ENCODE peak calls at places on chromosomes 7 and 10, in four cellular contexts. Q, M, O and Y are unnamed samples.

GRCh38 chr10:3222068-3222467 is 49.5 kb upstream of the PITRM1 start:
- DNase-seq in M (no peak), O (no peak), Q (no peak), Y (no peak)

GRCh38 chr7:94509879-94510581 is 421 bp downstream of the CASD1 start:
- DNase-seq in O (peak; percentile 82), Q (peak; percentile 77), M (peak; percentile 57), Y (no peak)

GRCh38 chr10:31149835-31150512 is 118.3 kb upstream of the ZNF438 start:
- DNase-seq in M (no peak), Q (no peak), O (no peak), Y (no peak)

GRCh38 chr7:17907014-17907413 is 33.3 kb downstream of the SNX13 start:
- DNase-seq in M (no peak), Q (no peak), O (no peak), Y (no peak)

GRCh38 chr10:63005246-63005645 is 127.9 kb upstream of the NRBF2 start:
- DNase-seq in M (no peak), Q (no peak), O (no peak), Y (no peak)

GRCh38 chr10:19347592-19347991 is 299.0 kb downstream of the MALRD1 start:
- DNase-seq in Q (no peak), M (no peak), O (no peak), Y (no peak)

GRCh38 chr7:122136033-122136432 is 8.0 kb downstream of the AASS start:
- DNase-seq in Q (no peak), M (no peak), O (no peak), Y (no peak)

GRCh38 chr10:683448-684071 is 5.9 kb downstream of the DIP2C start:
- DNase-seq in Q (peak; percentile 91), M (peak; percentile 73), O (no peak), Y (peak; percentile 90)

GRCh38 chr7:98559958-98560357 is 57.1 kb upstream of the NPTX2 start:
- DNase-seq in Q (no peak), M (no peak), O (peak; percentile 69), Y (no peak)

GRCh38 chr7:919114-919442 is 35.4 kb downstream of the ADAP1 start:
- DNase-seq in Q (peak; percentile 58), O (no peak), M (peak; percentile 11), Y (no peak)

GRCh38 chr10:43315535-43316245 is 48.8 kb upstream of the RASGEF1A start:
- DNase-seq in M (no peak), O (no peak), Q (no peak), Y (no peak)

GRCh38 chr7:151837285-151838042 is 39.5 kb downstream of the PRKAG2 start:
- DNase-seq in O (no peak), M (no peak), Q (no peak), Y (no peak)

GRCh38 chr10:34319197-34319846 is 495.8 kb downstream of the PARD3 start:
- DNase-seq in Q (no peak), M (no peak), O (peak; percentile 21), Y (no peak)

GRCh38 chr7:84196007-84196551 is 1.5 kb upstream of the SEMA3A start:
- DNase-seq in O (no peak), M (no peak), Q (no peak), Y (no peak)

GRCh38 chr7:30846378-30846777 is 65.3 kb upstream of the AQP1 start:
- DNase-seq in Q (no peak), M (no peak), O (no peak), Y (no peak)

GRCh38 chr7:35801392-35802101 is 690 bp downstream of the SEPTIN7 start:
- DNase-seq in O (peak; percentile 74), Q (peak; percentile 86), M (peak; percentile 66), Y (no peak)

GRCh38 chr7:103985565-103986126 is 3.8 kb downstream of the RELN start:
- DNase-seq in O (no peak), M (no peak), Q (no peak), Y (no peak)

GRCh38 chr10:103102195-103102594 is 90.9 kb downstream of the NT5C2 start:
- DNase-seq in O (no peak), Q (no peak), M (no peak), Y (no peak)

GRCh38 chr10:128049226-128050010 is 76.8 kb downstream of the MKI67 start:
- DNase-seq in M (no peak), Q (peak; percentile 53), O (no peak), Y (no peak)

DNA sequence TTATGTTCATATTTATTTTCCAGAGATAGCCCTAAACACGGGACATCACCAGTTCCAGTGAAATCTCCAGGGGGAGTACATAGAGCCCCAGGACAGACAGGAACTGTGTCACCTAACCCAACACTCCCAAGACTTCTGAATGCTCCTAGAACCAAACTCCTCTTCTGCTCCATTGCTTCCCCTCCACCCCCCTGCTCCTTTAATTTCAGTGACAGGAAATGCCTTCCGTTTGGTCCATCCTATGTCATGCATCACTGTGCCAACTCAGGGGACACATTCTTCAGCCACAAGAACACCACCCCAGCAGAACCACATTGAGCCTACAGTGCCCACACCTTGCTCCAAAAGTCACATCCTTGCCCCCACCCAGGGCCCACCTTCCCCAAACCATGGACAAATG is 100.6 kb downstream of the KCNMA1 start:
- DNase-seq in Q (no peak), O (no peak), M (no peak), Y (no peak)
- H3K4me1 ChIP-seq in Q (peaks cover 65% of the 10 kb centered on the region), O (no peaks in the 10 kb centered on the region), M (peaks cover 3% of the 10 kb centered on the region), Y (peaks cover 14% of the 10 kb centered on the region)

DNA sequence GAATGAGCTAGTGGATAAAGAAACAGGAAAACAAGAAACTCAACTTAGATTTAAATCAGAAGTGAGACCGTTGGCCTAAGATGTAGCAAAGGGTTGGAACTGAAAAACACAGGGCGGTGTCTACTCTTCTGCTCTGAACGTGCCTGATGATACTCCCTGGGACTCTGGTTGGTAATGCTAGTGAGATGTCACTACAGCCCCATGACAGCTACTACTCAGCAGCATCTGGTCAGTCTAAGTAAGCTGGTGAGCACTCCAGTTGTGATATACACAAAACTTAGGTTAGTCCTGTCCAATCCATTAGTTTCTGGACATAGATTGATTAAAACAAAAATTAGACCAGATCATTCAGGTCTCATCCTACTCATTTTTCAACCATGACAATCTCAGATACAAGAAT is 15.4 kb downstream of the MYPN start:
- DNase-seq in M (no peak), Q (no peak), O (no peak), Y (no peak)
- TF ChIP-seq CTCF in M (no peak), Q (no peak), O (no peak), Y (no peak)

GRCh38 chr7:93039282-93039681 is 78.5 kb downstream of the SAMD9 start:
- DNase-seq in M (no peak), O (no peak), Q (no peak), Y (no peak)

GRCh38 chr7:93031795-93032194 is 86.0 kb downstream of the SAMD9 start:
- DNase-seq in O (no peak), Q (no peak), M (no peak), Y (no peak)

GRCh38 chr7:93036807-93037206 is 81.0 kb downstream of the SAMD9 start:
- DNase-seq in Q (no peak), O (no peak), M (no peak), Y (no peak)

GRCh38 chr7:93040355-93040754 is 77.4 kb downstream of the SAMD9 start:
- DNase-seq in M (no peak), O (no peak), Q (no peak), Y (no peak)

GRCh38 chr7:93036149-93036640 is 81.6 kb downstream of the SAMD9 start:
- DNase-seq in Q (no peak), M (no peak), O (no peak), Y (no peak)
- TF ChIP-seq POLR2A in Q (no peak), M (no peak), O (no peak), Y (no peak)

DNA sequence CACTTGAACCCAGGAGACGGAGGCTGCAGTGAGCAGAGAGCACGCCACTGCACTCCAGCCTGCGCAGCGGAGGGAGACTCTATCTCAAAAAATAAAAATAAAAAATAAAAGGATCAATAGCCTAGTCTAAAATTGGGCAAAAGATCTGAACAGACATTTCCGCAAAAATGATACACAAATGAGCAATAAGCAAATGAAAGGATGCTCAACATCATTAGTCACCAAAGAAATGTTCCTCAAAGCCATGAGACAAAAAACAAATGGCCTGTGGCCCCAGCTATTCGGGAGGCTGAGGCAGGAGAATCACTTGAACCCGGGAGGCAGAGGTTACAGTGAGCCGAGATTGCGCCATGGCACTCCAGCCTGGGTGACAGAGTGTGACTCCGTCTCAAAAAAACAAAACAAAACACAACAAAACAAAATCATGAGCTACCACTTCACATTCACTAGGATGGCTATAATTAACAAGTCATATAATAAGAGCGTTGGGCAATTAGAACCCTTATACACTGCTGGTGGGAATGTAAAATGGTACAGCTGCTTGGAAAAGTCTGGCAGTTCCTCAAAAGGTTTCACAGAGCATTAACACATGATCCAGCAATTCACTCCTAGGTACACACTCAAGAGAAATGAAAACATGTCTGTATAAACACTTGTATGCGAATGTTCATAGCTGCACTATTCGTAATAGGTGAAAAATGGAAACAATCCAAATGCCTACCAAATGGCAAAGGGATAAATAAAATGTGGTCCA is 3.1 kb downstream of the DAGLB start:
- DNase-seq in M (no peak), Q (no peak), O (no peak), Y (no peak)
- H3K4me1 ChIP-seq in M (peaks cover 11% of the 10 kb centered on the region), Q (peaks cover 33% of the 10 kb centered on the region), O (peaks cover 13% of the 10 kb centered on the region), Y (peaks cover 11% of the 10 kb centered on the region)

GRCh38 chr10:59633063-59633462 is 76.6 kb downstream of the SLC16A9 start:
- DNase-seq in M (no peak), Q (no peak), O (no peak), Y (no peak)
- TF ChIP-seq CTCF in M (no peak), Q (no peak), O (no peak), Y (no peak)

DNA sequence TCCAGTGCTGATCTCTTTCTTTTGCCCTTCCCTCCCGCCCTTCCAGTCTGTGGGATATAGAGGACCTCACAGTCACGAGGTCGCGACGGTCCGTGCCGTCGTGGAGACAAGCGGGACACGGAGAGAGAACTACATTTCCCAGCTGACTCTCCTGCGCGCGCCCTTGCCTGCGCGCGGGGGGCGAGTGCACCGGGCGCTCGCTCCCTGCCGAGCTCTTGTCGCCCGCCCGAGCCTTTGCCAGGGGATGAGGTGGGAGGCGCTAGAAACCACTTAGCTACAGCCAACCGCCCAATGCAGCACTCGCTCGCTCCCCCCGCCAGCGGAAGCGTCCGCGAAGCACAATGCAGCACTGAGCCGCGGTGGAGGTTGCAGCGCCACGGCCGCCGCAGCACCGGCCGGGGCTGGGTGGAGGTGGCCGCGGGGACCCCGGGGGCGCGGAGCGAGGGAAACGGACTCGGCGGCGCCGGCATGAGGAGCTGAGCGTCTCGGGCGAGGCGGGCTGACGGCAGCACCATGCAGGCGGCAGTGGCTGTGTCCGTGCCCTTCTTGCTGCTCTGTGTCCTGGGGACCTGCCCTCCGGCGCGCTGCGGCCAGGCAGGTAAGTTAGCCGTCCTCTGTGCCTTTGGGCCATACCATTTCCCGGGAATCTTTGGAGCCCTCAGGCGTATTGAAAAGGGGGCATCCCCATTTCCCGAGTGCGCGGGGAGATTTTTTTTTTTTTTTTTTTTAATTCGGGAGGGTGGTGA is at the start of gene ADAM22:
- DNase-seq in Q (peak; percentile 89), O (peak; percentile 91), M (peak; percentile 87), Y (no peak)
- TF ChIP-seq POLR2A in Q (no peak), O (no peak), M (peak; percentile 51), Y (peak; percentile 29)